ENCODE peak calls at places on chromosomes 13 and 19, in six cellular contexts. One of them, this sample, is unnamed.

GRCh38 chr19:52007436-52007804 is 591 bp downstream of the ZNF615 start:
- DNase-seq in tibial nerve: peak
- DNase-seq in lower leg skin: no peak
- DNase-seq in NCI-H1694 treated with DMSO at 0.1 percent for 48 hours: no peak
- DNase-seq in CD4-positive, CD25-positive, alpha-beta regulatory T cell: peak
- DNase-seq in NCI-H2081: no peak
- DNase-seq in this sample: no peak

GRCh38 chr19:41131186-41131585 is 17.0 kb downstream of the CYP2F1 start:
- DNase-seq in tibial nerve: no peak
- DNase-seq in lower leg skin: no peak
- DNase-seq in NCI-H1694 treated with DMSO at 0.1 percent for 48 hours: no peak
- DNase-seq in CD4-positive, CD25-positive, alpha-beta regulatory T cell: no peak
- DNase-seq in NCI-H2081: no peak
- DNase-seq in this sample: no peak

GRCh38 chr13:38763446-38764381 is 76.8 kb downstream of the FREM2 start:
- DNase-seq in tibial nerve: no peak
- DNase-seq in lower leg skin: no peak
- DNase-seq in NCI-H1694 treated with DMSO at 0.1 percent for 48 hours: no peak
- DNase-seq in CD4-positive, CD25-positive, alpha-beta regulatory T cell: peak
- DNase-seq in NCI-H2081: peak
- DNase-seq in this sample: no peak

GRCh38 chr19:14550201-14550754 is 20.9 kb downstream of the TECR start:
- DNase-seq in tibial nerve: no peak
- DNase-seq in lower leg skin: no peak
- DNase-seq in NCI-H1694 treated with DMSO at 0.1 percent for 48 hours: no peak
- DNase-seq in CD4-positive, CD25-positive, alpha-beta regulatory T cell: no peak
- DNase-seq in NCI-H2081: peak
- DNase-seq in this sample: no peak

GRCh38 chr13:28820099-28821051 is at the start of gene MTUS2:
- DNase-seq in tibial nerve: no peak
- DNase-seq in lower leg skin: no peak
- DNase-seq in NCI-H1694 treated with DMSO at 0.1 percent for 48 hours: no peak
- DNase-seq in CD4-positive, CD25-positive, alpha-beta regulatory T cell: peak
- DNase-seq in NCI-H2081: no peak
- DNase-seq in this sample: no peak

GRCh38 chr19:18940791-18941627 is at the start of gene HOMER3:
- DNase-seq in tibial nerve: peak
- DNase-seq in lower leg skin: peak
- DNase-seq in NCI-H1694 treated with DMSO at 0.1 percent for 48 hours: peak
- DNase-seq in CD4-positive, CD25-positive, alpha-beta regulatory T cell: peak
- DNase-seq in NCI-H2081: peak
- DNase-seq in this sample: peak

GRCh38 chr13:83531022-83531421 is 351.3 kb downstream of the SLITRK1 start:
- DNase-seq in tibial nerve: no peak
- DNase-seq in lower leg skin: no peak
- DNase-seq in NCI-H1694 treated with DMSO at 0.1 percent for 48 hours: no peak
- DNase-seq in CD4-positive, CD25-positive, alpha-beta regulatory T cell: no peak
- DNase-seq in NCI-H2081: no peak
- DNase-seq in this sample: no peak

GRCh38 chr13:52067237-52067636 is 42.7 kb downstream of the UTP14C start:
- DNase-seq in tibial nerve: no peak
- DNase-seq in lower leg skin: no peak
- DNase-seq in NCI-H1694 treated with DMSO at 0.1 percent for 48 hours: no peak
- DNase-seq in CD4-positive, CD25-positive, alpha-beta regulatory T cell: peak
- DNase-seq in NCI-H2081: no peak
- DNase-seq in this sample: no peak

GRCh38 chr13:100240109-100240779 is 151.4 kb downstream of the PCCA start:
- DNase-seq in tibial nerve: no peak
- DNase-seq in lower leg skin: no peak
- DNase-seq in NCI-H1694 treated with DMSO at 0.1 percent for 48 hours: no peak
- DNase-seq in CD4-positive, CD25-positive, alpha-beta regulatory T cell: no peak
- DNase-seq in NCI-H2081: no peak
- DNase-seq in this sample: no peak

GRCh38 chr19:41175825-41176734 is 16.9 kb upstream of the CYP2S1 start:
- DNase-seq in tibial nerve: peak
- DNase-seq in lower leg skin: peak
- DNase-seq in NCI-H1694 treated with DMSO at 0.1 percent for 48 hours: no peak
- DNase-seq in CD4-positive, CD25-positive, alpha-beta regulatory T cell: peak
- DNase-seq in NCI-H2081: no peak
- DNase-seq in this sample: no peak

GRCh38 chr19:2454199-2454961 is 2.4 kb downstream of the LMNB2 start:
- DNase-seq in tibial nerve: no peak
- DNase-seq in lower leg skin: no peak
- DNase-seq in NCI-H1694 treated with DMSO at 0.1 percent for 48 hours: no peak
- DNase-seq in CD4-positive, CD25-positive, alpha-beta regulatory T cell: no peak
- DNase-seq in NCI-H2081: no peak
- DNase-seq in this sample: no peak

GRCh38 chr13:40329682-40330485 is 336.6 kb downstream of the FOXO1 start:
- DNase-seq in tibial nerve: no peak
- DNase-seq in lower leg skin: no peak
- DNase-seq in NCI-H1694 treated with DMSO at 0.1 percent for 48 hours: no peak
- DNase-seq in CD4-positive, CD25-positive, alpha-beta regulatory T cell: no peak
- DNase-seq in NCI-H2081: no peak
- DNase-seq in this sample: no peak

GRCh38 chr13:105573134-105573533 is 962.3 kb downstream of the EFNB2 start:
- DNase-seq in tibial nerve: no peak
- DNase-seq in lower leg skin: no peak
- DNase-seq in NCI-H1694 treated with DMSO at 0.1 percent for 48 hours: no peak
- DNase-seq in CD4-positive, CD25-positive, alpha-beta regulatory T cell: no peak
- DNase-seq in NCI-H2081: no peak
- DNase-seq in this sample: no peak

GRCh38 chr13:89930861-89931260 is 1416.6 kb upstream of the MIR17HG start:
- DNase-seq in tibial nerve: no peak
- DNase-seq in lower leg skin: no peak
- DNase-seq in NCI-H1694 treated with DMSO at 0.1 percent for 48 hours: no peak
- DNase-seq in CD4-positive, CD25-positive, alpha-beta regulatory T cell: no peak
- DNase-seq in NCI-H2081: no peak
- DNase-seq in this sample: no peak

GRCh38 chr13:40187836-40188591 is 478.4 kb downstream of the FOXO1 start:
- DNase-seq in tibial nerve: no peak
- DNase-seq in lower leg skin: no peak
- DNase-seq in NCI-H1694 treated with DMSO at 0.1 percent for 48 hours: no peak
- DNase-seq in CD4-positive, CD25-positive, alpha-beta regulatory T cell: peak
- DNase-seq in NCI-H2081: no peak
- DNase-seq in this sample: no peak

GRCh38 chr13:48545608-48546007 is 12.7 kb upstream of the RCBTB2 start:
- DNase-seq in tibial nerve: no peak
- DNase-seq in lower leg skin: no peak
- DNase-seq in NCI-H1694 treated with DMSO at 0.1 percent for 48 hours: no peak
- DNase-seq in CD4-positive, CD25-positive, alpha-beta regulatory T cell: no peak
- DNase-seq in NCI-H2081: no peak
- DNase-seq in this sample: no peak

GRCh38 chr13:91167706-91168459 is 179.6 kb upstream of the MIR17HG start:
- DNase-seq in tibial nerve: no peak
- DNase-seq in lower leg skin: no peak
- DNase-seq in NCI-H1694 treated with DMSO at 0.1 percent for 48 hours: no peak
- DNase-seq in CD4-positive, CD25-positive, alpha-beta regulatory T cell: no peak
- DNase-seq in NCI-H2081: peak
- DNase-seq in this sample: no peak

GRCh38 chr19:482186-483041 is 13.9 kb upstream of the MADCAM1 start:
- DNase-seq in tibial nerve: no peak
- DNase-seq in lower leg skin: no peak
- DNase-seq in NCI-H1694 treated with DMSO at 0.1 percent for 48 hours: no peak
- DNase-seq in CD4-positive, CD25-positive, alpha-beta regulatory T cell: no peak
- DNase-seq in NCI-H2081: no peak
- DNase-seq in this sample: no peak